ENCODE peak calls at places on chromosomes 3 and 15, in six cellular contexts. P is tibial artery, E is fibroblast of pulmonary artery, H is H9, A is stomach, K is tibial nerve. V is an unnamed sample.
A peak's percentile ranks its signal among the peaks of the same experiment; 100 is the strongest.

GRCh38 chr3:124276163-124276862 is 284.4 kb upstream of the ROPN1 start:
- DNase-seq in P (no peak), E (no peak), H (no peak), A (no peak), K (no peak), V (no peak)

GRCh38 chr3:135440233-135440632 is 525.3 kb upstream of the PPP2R3A start:
- DNase-seq in P (no peak), E (no peak), H (no peak), A (no peak), K (no peak), V (no peak)

GRCh38 chr15:100536733-100537132 is 8.0 kb upstream of the CERS3 start:
- DNase-seq in P (no peak), E (no peak), H (no peak), A (no peak), K (no peak), V (no peak)

GRCh38 chr15:101464999-101465669 is 24.4 kb downstream of the PCSK6 start:
- DNase-seq in P (no peak), E (no peak), H (no peak), A (no peak), K (no peak), V (no peak)

GRCh38 chr15:93146196-93146595 is 57.2 kb upstream of the RGMA start:
- DNase-seq in P (no peak), E (no peak), H (no peak), A (no peak), K (no peak), V (no peak)

GRCh38 chr3:192273611-192274010 is 453.7 kb downstream of the FGF12 start:
- DNase-seq in P (no peak), E (no peak), H (no peak), A (no peak), K (no peak), V (no peak)

GRCh38 chr3:110733045-110733444 is 338.6 kb upstream of the NECTIN3 start:
- DNase-seq in P (no peak), E (no peak), H (no peak), A (no peak), K (no peak), V (no peak)

GRCh38 chr3:63387568-63387967 is 109.5 kb downstream of the SYNPR start:
- DNase-seq in P (no peak), E (peak; percentile 4), H (no peak), A (no peak), K (no peak), V (no peak)

GRCh38 chr15:81781316-81781868 is 264.4 kb downstream of the MEX3B start:
- DNase-seq in P (no peak), E (no peak), H (no peak), A (no peak), K (no peak), V (no peak)

GRCh38 chr3:5205165-5205941 is 17.8 kb downstream of the EDEM1 start:
- DNase-seq in P (no peak), E (no peak), H (no peak), A (no peak), K (no peak), V (peak; percentile 65)

GRCh38 chr15:61879219-61879618 is 181.0 kb downstream of the VPS13C start:
- DNase-seq in P (no peak), E (no peak), H (no peak), A (peak; percentile 53), K (no peak), V (no peak)

GRCh38 chr15:59315914-59316428 is 56.7 kb downstream of the MYO1E start:
- DNase-seq in P (no peak), E (no peak), H (no peak), A (no peak), K (no peak), V (no peak)

GRCh38 chr3:73072634-73073033 is 11.2 kb downstream of the EBLN2 start:
- DNase-seq in P (no peak), E (no peak), H (no peak), A (no peak), K (no peak), V (no peak)

GRCh38 chr3:108202834-108203233 is 19.4 kb downstream of the IFT57 start:
- DNase-seq in P (no peak), E (no peak), H (peak; percentile 59), A (no peak), K (no peak), V (no peak)

GRCh38 chr3:61451841-61452240 is 109.5 kb upstream of the PTPRG start:
- DNase-seq in P (no peak), E (no peak), H (no peak), A (no peak), K (no peak), V (no peak)

GRCh38 chr15:28915935-28916334 is 30.2 kb downstream of the APBA2 start:
- DNase-seq in P (no peak), E (no peak), H (no peak), A (no peak), K (no peak), V (no peak)

GRCh38 chr3:72319202-72320095 is 528.8 kb downstream of the SHQ1 start:
- DNase-seq in P (no peak), E (peak; percentile 50), H (no peak), A (no peak), K (no peak), V (no peak)

GRCh38 chr3:133464573-133464972 is 64.7 kb downstream of the BFSP2 start:
- DNase-seq in P (no peak), E (peak; percentile 68), H (no peak), A (no peak), K (no peak), V (no peak)

GRCh38 chr3:17937081-17937480 is 194.7 kb upstream of the TBC1D5 start:
- DNase-seq in P (no peak), E (no peak), H (no peak), A (no peak), K (no peak), V (no peak)

GRCh38 chr3:146100825-146101444 is 60.0 kb downstream of the PLOD2 start:
- DNase-seq in P (no peak), E (peak; percentile 61), H (no peak), A (no peak), K (no peak), V (no peak)

GRCh38 chr3:115246621-115247020 is 99.5 kb upstream of the ZBTB20 start:
- DNase-seq in P (no peak), E (no peak), H (no peak), A (no peak), K (no peak), V (no peak)

GRCh38 chr3:30793755-30794154 is 100.7 kb downstream of the GADL1 start:
- DNase-seq in P (no peak), E (no peak), H (no peak), A (no peak), K (no peak), V (no peak)

DNA sequence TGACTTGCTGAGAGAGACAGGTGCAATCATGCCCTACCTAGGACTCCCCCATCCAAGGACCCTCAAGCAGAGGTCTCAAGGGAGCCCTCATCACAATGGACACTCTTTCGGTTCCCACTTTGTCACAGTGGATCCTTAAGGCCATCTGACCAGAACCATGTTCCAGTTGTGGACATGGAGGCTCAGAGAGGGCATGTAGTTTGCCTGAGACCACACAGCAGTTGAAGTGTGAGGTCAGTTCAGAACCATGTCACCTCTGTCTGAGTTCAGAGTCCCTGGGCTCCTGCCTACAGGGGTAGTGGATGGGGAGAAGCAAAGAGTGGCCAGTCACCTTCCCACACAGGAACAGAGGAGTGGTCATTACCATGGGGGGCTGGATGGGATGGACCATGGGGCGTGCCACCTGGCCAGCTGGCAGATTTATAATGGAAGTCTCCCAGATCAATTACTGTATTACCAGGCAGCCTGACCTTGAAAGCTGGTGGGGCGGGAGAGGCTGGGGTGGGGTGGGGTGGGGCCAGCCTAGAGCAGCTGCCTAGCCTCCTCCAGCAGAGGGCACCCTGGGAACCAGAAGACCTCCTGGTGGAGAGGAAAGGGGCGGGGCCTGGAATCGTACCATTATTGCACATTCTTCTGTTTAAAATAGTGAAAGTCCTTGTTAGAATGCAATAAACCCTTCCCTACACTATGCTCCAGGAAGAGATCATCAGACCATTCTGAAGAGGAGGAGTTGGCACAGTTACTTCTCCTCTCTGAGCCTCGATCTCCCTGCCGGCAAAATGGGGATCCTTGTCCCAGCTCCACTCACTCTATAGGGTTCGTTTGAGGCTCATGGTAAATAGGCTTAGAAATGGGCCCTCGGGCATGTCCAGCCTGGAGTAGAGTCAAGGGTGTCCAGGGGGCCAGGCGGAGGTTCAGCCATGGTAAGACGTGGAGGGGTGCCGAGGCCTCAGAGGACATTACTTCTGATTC is 26.9 kb upstream of the LINGO1 start:
- DNase-seq in P (no peak), E (peak; percentile 50), H (peak; percentile 75), A (peak; percentile 36), K (no peak), V (peak; percentile 75)
- TF ChIP-seq CTCF in P (no peak), E (peak; percentile 37), H (peak; percentile 84), A (no peak), K (no peak), V (peak; percentile 34)

GRCh38 chr3:174862101-174862500 is 3.0 kb downstream of the NAALADL2 start:
- DNase-seq in P (no peak), E (no peak), H (peak; percentile 69), A (peak; percentile 60), K (no peak), V (no peak)
- TF ChIP-seq CTCF in P (no peak), E (no peak), H (peak; percentile 68), A (peak; percentile 39), K (no peak), V (no peak)

GRCh38 chr15:88215249-88215648 is 41.3 kb downstream of the NTRK3 start:
- DNase-seq in P (no peak), E (no peak), H (no peak), A (no peak), K (no peak), V (no peak)

GRCh38 chr15:88219623-88220022 is 36.9 kb downstream of the NTRK3 start:
- DNase-seq in P (no peak), E (no peak), H (no peak), A (no peak), K (no peak), V (no peak)

GRCh38 chr15:88220443-88221186 is 35.9 kb downstream of the NTRK3 start:
- DNase-seq in P (no peak), E (no peak), H (no peak), A (no peak), K (no peak), V (no peak)

GRCh38 chr15:88221836-88222235 is 34.7 kb downstream of the NTRK3 start:
- DNase-seq in P (no peak), E (no peak), H (no peak), A (no peak), K (no peak), V (no peak)

GRCh38 chr15:88218557-88219214 is 37.9 kb downstream of the NTRK3 start:
- DNase-seq in P (no peak), E (no peak), H (no peak), A (no peak), K (no peak), V (no peak)
- TF ChIP-seq CTCF in P (no peak), E (no peak), H (no peak), A (no peak), K (no peak), V (no peak)

GRCh38 chr3:14144423-14145075 is 19.7 kb downstream of the TMEM43 start:
- DNase-seq in P (peak; percentile 88), E (peak; percentile 100), H (peak; percentile 66), A (peak; percentile 67), K (peak; percentile 88), V (peak; percentile 92)

GRCh38 chr3:14145670-14146380 is 21.0 kb downstream of the TMEM43 start:
- DNase-seq in P (no peak), E (no peak), H (peak; percentile 49), A (no peak), K (no peak), V (no peak)

GRCh38 chr3:14146381-14147062 is 21.7 kb downstream of the TMEM43 start:
- DNase-seq in P (no peak), E (no peak), H (peak; percentile 17), A (no peak), K (no peak), V (no peak)

GRCh38 chr3:14143826-14144225 is 19.0 kb downstream of the TMEM43 start:
- DNase-seq in P (peak; percentile 85), E (peak; percentile 99), H (no peak), A (no peak), K (peak; percentile 70), V (no peak)

GRCh38 chr3:14145236-14145635 is 20.4 kb downstream of the TMEM43 start:
- DNase-seq in P (no peak), E (peak; percentile 47), H (peak; percentile 19), A (no peak), K (peak; percentile 28), V (no peak)
- TF ChIP-seq CTCF in P (no peak), E (no peak), H (no peak), A (no peak), K (no peak), V (no peak)

V was measured in GM10248.